ENCODE peak calls at places on chromosomes 6 and 20, in eight cellular contexts. W, B, R, S, G, E, U and Q are unnamed samples.
A peak's percentile ranks its signal among the peaks of the same experiment; 100 is the strongest.

GRCh38 chr6:147448212-147448611 is 60.3 kb upstream of the SAMD5 start:
- DNase-seq in W (no peak), B (no peak), R (no peak), S (no peak), G (peak; percentile 22), E (no peak), U (no peak), Q (peak; percentile 88)

GRCh38 chr6:75334266-75335040 is 49.9 kb upstream of the TMEM30A start:
- DNase-seq in W (no peak), B (no peak), R (no peak), S (peak; percentile 93), G (no peak), E (no peak), U (peak; percentile 88), Q (peak; percentile 94)

GRCh38 chr6:328184-328670 is 35.9 kb downstream of the DUSP22 start:
- DNase-seq in W (no peak), B (no peak), R (no peak), S (peak; percentile 32), G (peak; percentile 45), E (peak; percentile 74), U (peak; percentile 96), Q (no peak)

GRCh38 chr20:61397790-61398189 is 145.7 kb downstream of the CDH4 start:
- DNase-seq in W (no peak), B (no peak), R (no peak), S (no peak), G (no peak), E (no peak), U (no peak), Q (no peak)

GRCh38 chr6:92888316-92888715 is 531.0 kb downstream of the EPHA7 start:
- DNase-seq in W (no peak), B (no peak), R (no peak), S (no peak), G (no peak), E (no peak), U (no peak), Q (no peak)

GRCh38 chr6:69866351-69867074 is at the start of gene COL19A1:
- DNase-seq in W (peak; percentile 22), B (no peak), R (no peak), S (peak; percentile 21), G (peak; percentile 29), E (peak; percentile 46), U (peak; percentile 16), Q (no peak)

GRCh38 chr6:27752038-27752885 is 159.9 kb downstream of the OR2B2 start:
- DNase-seq in W (no peak), B (peak; percentile 82), R (peak; percentile 42), S (peak; percentile 89), G (peak; percentile 70), E (peak; percentile 56), U (peak; percentile 87), Q (no peak)

GRCh38 chr20:44395183-44395962 is 39.9 kb downstream of the HNF4A start:
- DNase-seq in W (no peak), B (no peak), R (no peak), S (no peak), G (no peak), E (no peak), U (no peak), Q (no peak)

GRCh38 chr6:90440586-90441338 is 144.1 kb upstream of the BACH2 start:
- DNase-seq in W (no peak), B (no peak), R (no peak), S (no peak), G (no peak), E (no peak), U (no peak), Q (no peak)

GRCh38 chr6:169921853-169922779 is 170.7 kb downstream of the ERMARD start:
- DNase-seq in W (no peak), B (no peak), R (no peak), S (no peak), G (no peak), E (no peak), U (no peak), Q (no peak)

GRCh38 chr20:62740286-62741141 is 31.9 kb downstream of the NTSR1 start:
- DNase-seq in W (peak; percentile 15), B (peak; percentile 78), R (no peak), S (peak; percentile 85), G (no peak), E (peak; percentile 50), U (peak; percentile 95), Q (no peak)

GRCh38 chr6:11364971-11365397 is 132.5 kb upstream of the NEDD9 start:
- DNase-seq in W (no peak), B (no peak), R (peak; percentile 26), S (peak; percentile 90), G (peak; percentile 39), E (no peak), U (no peak), Q (no peak)

GRCh38 chr20:1393507-1393882 is 641 bp upstream of the FKBP1A start:
- DNase-seq in W (no peak), B (no peak), R (no peak), S (no peak), G (no peak), E (no peak), U (no peak), Q (no peak)

GRCh38 chr20:1392443-1392692 is 486 bp downstream of the FKBP1A start:
- DNase-seq in W (no peak), B (no peak), R (no peak), S (no peak), G (no peak), E (no peak), U (peak; percentile 58), Q (no peak)

GRCh38 chr20:1391640-1392442 is 1.0 kb downstream of the FKBP1A start:
- DNase-seq in W (no peak), B (no peak), R (no peak), S (peak; percentile 94), G (no peak), E (peak; percentile 55), U (peak; percentile 48), Q (no peak)

GRCh38 chr20:1390552-1391403 is 2.1 kb downstream of the FKBP1A start:
- DNase-seq in W (no peak), B (no peak), R (no peak), S (peak; percentile 49), G (no peak), E (no peak), U (peak; percentile 40), Q (no peak)

GRCh38 chr20:1392693-1393506 is at the start of gene FKBP1A:
- DNase-seq in W (peak; percentile 91), B (peak; percentile 75), R (peak; percentile 90), S (peak; percentile 90), G (peak; percentile 95), E (peak; percentile 94), U (peak; percentile 96), Q (peak; percentile 41)
- H3K4me1 ChIP-seq in W (peaks cover 68% of the 10 kb centered on the region), B (peaks cover 35% of the 10 kb centered on the region), R (peaks cover 32% of the 10 kb centered on the region), S (peaks cover 71% of the 10 kb centered on the region), G (peaks cover 41% of the 10 kb centered on the region), E (peaks cover 4% of the 10 kb centered on the region), U (peaks cover 29% of the 10 kb centered on the region), Q (peaks cover 7% of the 10 kb centered on the region)

GRCh38 chr6:136036601-136037000 is 185.1 kb downstream of the PDE7B start:
- DNase-seq in W (no peak), B (no peak), R (no peak), S (peak; percentile 61), G (no peak), E (no peak), U (no peak), Q (no peak)

GRCh38 chr6:136037246-136037884 is 185.9 kb downstream of the PDE7B start:
- DNase-seq in W (peak; percentile 18), B (no peak), R (no peak), S (peak; percentile 81), G (no peak), E (no peak), U (no peak), Q (no peak)

GRCh38 chr6:136037885-136038460 is 186.5 kb downstream of the PDE7B start:
- DNase-seq in W (peak; percentile 55), B (no peak), R (peak; percentile 47), S (peak; percentile 70), G (no peak), E (no peak), U (peak; percentile 78), Q (no peak)

GRCh38 chr6:136038531-136038930 is 187.0 kb downstream of the PDE7B start:
- DNase-seq in W (no peak), B (no peak), R (no peak), S (no peak), G (no peak), E (no peak), U (no peak), Q (no peak)

GRCh38 chr6:136039185-136039584 is 187.7 kb downstream of the PDE7B start:
- DNase-seq in W (no peak), B (no peak), R (no peak), S (peak; percentile 43), G (no peak), E (no peak), U (peak; percentile 16), Q (no peak)
- H3K27ac ChIP-seq in W (peak overlapping the region; percentile 93), B (no peak overlapping the region), R (peak overlapping the region; percentile 81), S (peak overlapping the region; percentile 93), G (no peak overlapping the region), E (no peak overlapping the region), U (peak overlapping the region; percentile 75), Q (no peak overlapping the region)

DNA sequence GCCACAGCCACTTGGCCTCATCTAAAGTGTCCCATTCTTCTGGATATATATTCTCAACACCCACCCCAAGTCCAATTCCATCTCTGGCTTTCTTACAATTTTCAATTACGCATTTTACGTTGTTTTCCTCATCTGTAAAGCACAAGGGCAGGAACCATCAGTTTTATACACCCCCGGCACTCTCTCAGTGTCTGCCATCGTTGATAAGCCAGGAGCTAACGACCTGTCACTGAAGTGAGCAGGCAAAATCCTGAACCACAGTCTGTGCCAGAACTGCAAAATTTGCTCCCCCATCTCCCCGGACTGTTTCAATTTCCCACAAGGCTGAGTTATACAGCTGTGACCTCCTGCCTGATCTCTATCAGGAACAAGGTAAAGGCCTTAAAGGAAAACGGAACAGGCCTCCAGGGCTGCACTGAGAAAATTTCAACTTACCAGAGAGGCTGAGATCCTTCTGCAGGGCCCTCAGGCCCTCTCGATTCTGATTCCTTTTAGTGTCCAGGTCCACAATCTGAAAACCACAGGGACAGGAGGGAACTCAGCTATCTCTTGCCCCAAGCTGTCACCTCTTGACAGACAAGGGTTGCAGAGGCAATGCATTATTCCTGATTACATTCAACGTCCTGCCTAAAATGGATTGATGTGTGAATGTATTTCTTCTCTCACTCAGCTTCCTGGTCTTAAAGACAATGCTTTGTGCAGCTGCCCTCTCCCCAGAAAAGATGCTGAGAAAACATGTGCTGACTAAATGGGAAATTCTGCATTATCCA is 1.8 kb downstream of the PDRG1 start:
- DNase-seq in W (no peak), B (no peak), R (no peak), S (no peak), G (no peak), E (no peak), U (no peak), Q (no peak)
- H3K4me3 ChIP-seq in W (peak overlapping the region; percentile 97), B (peak overlapping the region; percentile 79), R (no peak overlapping the region), S (no peak overlapping the region), G (no peak overlapping the region), E (no peak overlapping the region), U (peak overlapping the region; percentile 99), Q (no peak overlapping the region)

DNA sequence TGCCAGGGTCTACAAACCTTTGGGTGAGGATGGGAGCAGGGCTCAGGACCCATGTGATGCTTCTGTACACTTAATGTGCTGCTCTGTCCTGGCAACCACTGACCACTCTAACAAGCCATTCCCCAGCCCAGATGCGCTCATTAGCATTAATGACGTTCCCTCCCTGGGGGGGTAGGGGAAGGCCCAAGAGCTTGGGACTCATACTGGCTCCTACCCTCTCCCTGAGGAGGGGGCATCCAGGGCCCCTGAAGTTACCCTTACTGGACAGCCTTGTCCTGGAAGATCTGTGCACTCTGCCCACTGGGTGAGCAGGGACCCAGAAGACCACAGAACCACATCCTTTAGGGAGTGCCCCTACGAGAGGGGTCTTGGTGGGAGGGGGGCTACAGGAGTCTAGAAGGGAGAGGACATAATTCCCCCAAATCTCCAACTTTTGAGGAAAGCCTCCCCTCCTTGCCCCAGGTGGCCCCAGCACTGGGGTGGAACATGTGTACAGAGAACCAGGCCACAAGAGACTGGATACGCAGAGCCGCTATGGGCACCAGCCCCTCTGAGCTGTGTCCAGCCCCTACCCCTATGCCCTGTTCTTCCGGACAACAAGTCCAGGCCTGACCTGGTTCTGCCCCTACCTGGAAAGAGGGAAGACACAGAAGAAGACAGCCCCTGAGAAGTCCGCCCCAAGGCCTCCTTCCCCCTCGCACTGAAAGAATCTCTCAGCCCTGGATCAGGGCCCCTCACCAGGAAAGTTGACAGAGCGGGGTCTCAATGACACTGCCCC is 1.4 kb downstream of the TEAD3 start:
- DNase-seq in W (no peak), B (no peak), R (no peak), S (no peak), G (no peak), E (no peak), U (peak; percentile 16), Q (no peak)
- H3K4me1 ChIP-seq in W (peaks cover 81% of the 10 kb centered on the region), B (peaks cover 21% of the 10 kb centered on the region), R (peaks cover 40% of the 10 kb centered on the region), S (peaks cover 4% of the 10 kb centered on the region), G (peaks cover 53% of the 10 kb centered on the region), E (no peaks in the 10 kb centered on the region), U (peaks cover 10% of the 10 kb centered on the region), Q (peaks cover 40% of the 10 kb centered on the region)